ENCODE peak calls at places on chromosome 6, in nine cellular contexts. L is GDM1; Q is H7; B is AG08396; H is effector memory CD8-positive, alpha-beta T cell; E is ELR; D is iPS DF 6.9; O is thyroid gland; A is stimulated activated CD8-positive, alpha-beta memory T cell treated with anti-CD3 and anti-CD28 coated beads, Interleukin-12 subunit alpha, Interleukin-12 subunit beta, amount 100 ng/mL, for 4 hours. U is an unnamed sample.

GRCh38 chr6:165487347-165487746 is 175.7 kb downstream of the PDE10A start:
- DNase-seq in D (no peak), L (no peak), E (no peak), Q (no peak), A (no peak), H (no peak), O (no peak), B (no peak), U (no peak)

GRCh38 chr6:43840490-43841218 is 70.6 kb downstream of the VEGFA start:
- DNase-seq in B (no peak), L (no peak), E (peak), D (no peak), O (no peak), Q (no peak), H (no peak), A (no peak), U (no peak)

GRCh38 chr6:56959938-56960337 is 5.0 kb downstream of the BEND6 start:
- DNase-seq in E (peak), O (no peak), L (no peak), D (no peak), A (no peak), Q (no peak), B (peak), H (no peak), U (no peak)

GRCh38 chr6:147205690-147206600 is 1.7 kb downstream of the STXBP5 start:
- DNase-seq in L (no peak), A (no peak), B (peak), O (no peak), Q (no peak), H (no peak), E (peak), D (no peak), U (no peak)

GRCh38 chr6:127554435-127555006 is 22.5 kb upstream of the C6orf58 start:
- DNase-seq in A (no peak), L (no peak), Q (peak), H (no peak), B (peak), E (peak), D (peak), O (no peak), U (no peak)

GRCh38 chr6:117267766-117268534 is 2.6 kb downstream of the VGLL2 start:
- DNase-seq in E (no peak), D (no peak), B (no peak), H (no peak), A (no peak), Q (peak), L (no peak), O (no peak), U (no peak)

GRCh38 chr6:85580878-85581267 is 12.8 kb downstream of the SNX14 start:
- DNase-seq in L (no peak), A (no peak), B (peak), E (peak), D (no peak), O (no peak), H (no peak), Q (no peak), U (no peak)

GRCh38 chr6:99745651-99746050 is 139.0 kb downstream of the PRDM13 start:
- DNase-seq in L (no peak), Q (no peak), H (no peak), D (no peak), A (no peak), B (peak), E (peak), O (no peak), U (no peak)

GRCh38 chr6:62283828-62284411 is 2.1 kb downstream of the KHDRBS2 start:
- DNase-seq in B (no peak), D (no peak), L (no peak), A (no peak), E (peak), Q (peak), O (peak), H (no peak), U (no peak)

GRCh38 chr6:31495580-31495979 is 2.4 kb upstream of the MICB start:
- DNase-seq in H (no peak), A (no peak), O (no peak), E (peak), D (no peak), B (no peak), L (no peak), Q (no peak), U (no peak)

GRCh38 chr6:131062245-131063027 is 609 bp downstream of the EPB41L2 start:
- DNase-seq in B (peak), L (peak), D (no peak), A (no peak), E (peak), O (peak), Q (peak), H (peak), U (no peak)